ENCODE peak calls at places on chromosomes 2 and 18, in five cellular contexts. C is fibroblast of lung, R is type B pancreatic cell, W is mesendoderm, S is anterior cingulate cortex. G is an unnamed sample.

GRCh38 chr18:46431522-46432171 is 225.4 kb downstream of the LOXHD1 start:
- DNase-seq in C (no peak), W (peak), S (no peak), R (no peak), G (no peak)

GRCh38 chr2:96879545-96880040 is 9.7 kb upstream of the SEMA4C start:
- DNase-seq in R (no peak), W (no peak), C (no peak), S (no peak), G (no peak)

GRCh38 chr2:166665991-166666940 is 172.2 kb upstream of the SCN7A start:
- DNase-seq in W (no peak), R (no peak), S (no peak), C (peak), G (no peak)

GRCh38 chr18:68662779-68663178 is 52.1 kb downstream of the TMX3 start:
- DNase-seq in W (peak), R (no peak), S (no peak), C (peak), G (no peak)

GRCh38 chr2:71282493-71282892 is 49.1 kb upstream of the ZNF638 start:
- DNase-seq in R (no peak), W (peak), C (no peak), S (no peak), G (no peak)

GRCh38 chr2:230900336-230900995 is 24.6 kb downstream of the GPR55 start:
- DNase-seq in C (no peak), W (no peak), R (peak), S (no peak), G (peak)

GRCh38 chr2:235432741-235433520 is 60.9 kb upstream of the AGAP1 start:
- DNase-seq in C (no peak), W (no peak), S (no peak), R (no peak), G (no peak)

GRCh38 chr18:48135436-48135966 is 205.0 kb upstream of the SMAD2 start:
- DNase-seq in R (no peak), C (no peak), W (no peak), S (no peak), G (peak)

GRCh38 chr2:17930773-17931172 is 52.3 kb downstream of the KCNS3 start:
- DNase-seq in C (no peak), W (no peak), R (no peak), S (no peak), G (no peak)

GRCh38 chr2:105432749-105433148 is 33.9 kb upstream of the FHL2 start:
- DNase-seq in C (no peak), W (no peak), S (no peak), R (no peak), G (no peak)

GRCh38 chr2:199457147-199458016 is at the start of gene SATB2:
- DNase-seq in C (peak), S (no peak), W (peak), R (no peak), G (no peak)

GRCh38 chr18:12500986-12501385 is 93.3 kb downstream of the PRELID3A start:
- DNase-seq in W (no peak), S (no peak), R (no peak), C (no peak), G (no peak)

GRCh38 chr2:171185941-171186340 is 25.2 kb upstream of the TLK1 start:
- DNase-seq in R (no peak), S (no peak), W (no peak), C (peak), G (no peak)